ENCODE peak calls at places on chromosomes 12 and 14, in six cellular contexts. Z, X, L, K, S and U are unnamed samples.

GRCh38 chr12:121917950-121918678 is at the start of gene CFAP251:
- DNase-seq in Z (peak), X (peak), L (peak), K (peak), S (peak), U (peak)

GRCh38 chr12:130391186-130391585 is 53.5 kb downstream of the PIWIL1 start:
- DNase-seq in Z (no peak), X (no peak), L (no peak), K (no peak), S (no peak), U (no peak)

GRCh38 chr14:95763875-95764274 is 50.0 kb upstream of the TCL1A start:
- DNase-seq in Z (no peak), X (no peak), L (no peak), K (no peak), S (no peak), U (no peak)

GRCh38 chr12:95114766-95115450 is 41.5 kb upstream of the NR2C1 start:
- DNase-seq in Z (no peak), X (peak), L (no peak), K (no peak), S (no peak), U (no peak)

GRCh38 chr12:79151956-79152355 is 287.4 kb downstream of the SYT1 start:
- DNase-seq in Z (no peak), X (peak), L (no peak), K (no peak), S (no peak), U (no peak)

GRCh38 chr12:54932691-54933090 is 51.9 kb downstream of the TESPA1 start:
- DNase-seq in Z (no peak), X (peak), L (no peak), K (no peak), S (no peak), U (no peak)

GRCh38 chr12:16347391-16348298 is at the start of gene MGST1:
- DNase-seq in Z (peak), X (peak), L (peak), K (no peak), S (peak), U (no peak)

GRCh38 chr12:92277795-92278194 is 132.1 kb upstream of the BTG1 start:
- DNase-seq in Z (no peak), X (no peak), L (no peak), K (no peak), S (no peak), U (no peak)

GRCh38 chr14:54572316-54572715 is 5.4 kb downstream of the SAMD4A start:
- DNase-seq in Z (no peak), X (no peak), L (no peak), K (no peak), S (peak), U (no peak)

GRCh38 chr12:6950401-6950801 is 755 bp upstream of the PTPN6 start:
- DNase-seq in Z (no peak), X (no peak), L (no peak), K (no peak), S (no peak), U (no peak)

GRCh38 chr14:52338282-52338681 is 24.2 kb downstream of the PTGER2 start:
- DNase-seq in Z (no peak), X (peak), L (no peak), K (no peak), S (no peak), U (no peak)

GRCh38 chr12:26092706-26093105 is 32.1 kb downstream of the BHLHE41 start:
- DNase-seq in Z (no peak), X (peak), L (no peak), K (no peak), S (no peak), U (no peak)

GRCh38 chr12:116372815-116373214 is 95.3 kb upstream of the MED13L start:
- DNase-seq in Z (no peak), X (peak), L (no peak), K (no peak), S (no peak), U (no peak)

GRCh38 chr12:57216014-57216891 is at the start of gene NXPH4:
- DNase-seq in Z (no peak), X (no peak), L (peak), K (peak), S (peak), U (no peak)

GRCh38 chr12:80101126-80101525 is 1.8 kb downstream of the OTOGL start:
- DNase-seq in Z (no peak), X (peak), L (no peak), K (no peak), S (no peak), U (no peak)

GRCh38 chr12:114685869-114686268 is 1.9 kb upstream of the TBX3 start:
- DNase-seq in Z (no peak), X (no peak), L (no peak), K (no peak), S (no peak), U (no peak)

GRCh38 chr12:55034218-55034617 is 14.4 kb downstream of the NEUROD4 start:
- DNase-seq in Z (no peak), X (no peak), L (no peak), K (no peak), S (no peak), U (no peak)

GRCh38 chr12:51959211-51959610 is 7.7 kb downstream of the ACVR1B start:
- DNase-seq in Z (no peak), X (no peak), L (peak), K (no peak), S (no peak), U (no peak)

GRCh38 chr12:26121841-26122680 is 2.8 kb downstream of the BHLHE41 start:
- DNase-seq in Z (peak), X (peak), L (no peak), K (peak), S (peak), U (no peak)

GRCh38 chr12:28331130-28331529 is 140.9 kb downstream of the CCDC91 start:
- DNase-seq in Z (no peak), X (peak), L (no peak), K (no peak), S (no peak), U (no peak)

GRCh38 chr14:59454131-59454530 is 11.0 kb downstream of the GPR135 start:
- DNase-seq in Z (no peak), X (peak), L (no peak), K (no peak), S (no peak), U (peak)

GRCh38 chr12:26135010-26135420 is 10.2 kb upstream of the BHLHE41 start:
- DNase-seq in Z (no peak), X (peak), L (peak), K (no peak), S (no peak), U (no peak)

GRCh38 chr12:128077211-128077916 is 189.6 kb upstream of the TMEM132C start:
- DNase-seq in Z (no peak), X (no peak), L (no peak), K (no peak), S (no peak), U (no peak)

GRCh38 chr12:77914089-77914488 is 83.4 kb downstream of the NAV3 start:
- DNase-seq in Z (no peak), X (no peak), L (no peak), K (no peak), S (no peak), U (no peak)

GRCh38 chr12:120235369-120236123 is 30.0 kb downstream of the PXN start:
- DNase-seq in Z (no peak), X (no peak), L (no peak), K (no peak), S (no peak), U (no peak)
- TF ChIP-seq CTCF in Z (peak), X (peak), L (no peak), K (no peak), S (no peak), U (peak)

DNA sequence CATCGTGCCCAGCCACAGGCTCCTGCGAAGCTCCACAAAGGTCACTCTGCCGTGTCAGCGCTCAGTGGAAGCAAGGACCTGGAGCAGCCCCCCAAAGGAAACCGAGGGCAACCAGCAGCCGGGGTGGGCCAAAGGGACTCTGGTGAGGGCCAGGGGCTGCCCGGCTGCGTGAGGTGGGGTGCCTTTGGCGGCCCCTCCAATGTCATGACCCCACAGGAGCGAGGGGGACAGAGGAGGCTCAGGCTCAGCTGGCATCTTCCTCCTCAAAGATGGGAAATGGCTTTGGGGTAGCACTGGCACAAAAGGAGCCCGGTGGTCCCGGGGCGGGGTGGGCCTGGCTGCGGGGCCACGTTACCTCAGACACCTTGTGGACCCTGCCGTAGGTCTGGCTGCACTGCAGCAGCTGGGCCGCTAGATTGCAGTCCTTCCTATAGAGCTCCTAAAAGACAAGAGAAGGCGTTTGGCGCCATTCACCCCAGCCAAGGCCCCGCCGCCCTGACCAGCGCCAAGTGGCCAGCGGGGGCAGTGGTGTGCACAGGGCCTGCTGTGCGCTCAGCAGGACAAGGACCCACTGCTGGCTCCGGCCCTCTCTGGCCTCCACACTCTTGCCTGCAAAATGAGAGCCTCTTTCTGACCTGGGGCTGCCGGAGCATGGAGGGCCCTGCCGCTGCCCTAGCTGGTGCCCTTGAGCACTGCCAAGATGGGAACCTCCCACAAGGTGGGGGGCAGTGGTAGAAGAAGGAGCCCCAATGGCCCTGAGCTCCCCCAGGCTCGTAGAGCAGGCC is 46.9 kb downstream of the BEGAIN start:
- DNase-seq in Z (peak), X (no peak), L (no peak), K (no peak), S (no peak), U (no peak)
- TF ChIP-seq CTCF in Z (peak), X (no peak), L (no peak), K (no peak), S (no peak), U (peak)

GRCh38 chr14:89254201-89254919 is 162.7 kb downstream of the FOXN3 start:
- DNase-seq in Z (no peak), X (no peak), L (no peak), K (no peak), S (no peak), U (no peak)

GRCh38 chr14:89251066-89251465 is 166.0 kb downstream of the FOXN3 start:
- DNase-seq in Z (no peak), X (peak), L (no peak), K (no peak), S (no peak), U (no peak)

GRCh38 chr14:89255012-89255411 is 162.0 kb downstream of the FOXN3 start:
- DNase-seq in Z (no peak), X (no peak), L (no peak), K (no peak), S (no peak), U (no peak)

GRCh38 chr14:89255852-89256251 is 161.2 kb downstream of the FOXN3 start:
- DNase-seq in Z (no peak), X (no peak), L (no peak), K (no peak), S (no peak), U (no peak)

DNA sequence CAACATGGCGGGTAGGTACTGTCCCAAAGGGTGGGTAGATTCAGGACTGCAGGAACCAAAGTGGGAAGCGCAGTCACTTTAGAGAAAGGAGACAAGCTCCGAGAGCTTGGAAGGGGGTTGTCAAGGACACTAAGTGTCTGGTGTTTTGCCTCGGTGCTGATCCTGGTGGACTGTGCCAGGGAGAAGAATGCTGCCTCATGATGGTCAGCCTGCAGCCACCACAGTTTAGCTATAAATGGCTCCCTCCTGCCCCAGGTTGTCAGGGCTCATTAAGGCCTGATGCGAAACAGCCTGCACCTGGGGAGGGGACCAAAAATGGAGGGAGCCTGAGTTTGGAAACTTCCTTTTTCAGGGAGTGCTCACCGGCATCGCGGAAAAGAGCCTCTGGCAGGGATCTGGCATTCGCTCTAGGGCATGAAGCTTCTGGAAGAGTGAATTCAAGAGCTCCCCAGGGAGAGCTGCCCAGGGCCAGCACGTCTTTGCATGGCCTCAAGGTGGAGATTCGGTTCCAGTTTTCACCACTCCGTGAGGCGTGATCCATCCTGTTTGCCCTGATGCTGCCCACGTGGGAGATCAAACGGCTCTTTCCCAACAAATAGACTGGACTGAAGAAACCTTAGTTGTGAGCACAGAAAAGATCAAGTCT is 164.0 kb downstream of the FOXN3 start:
- DNase-seq in Z (no peak), X (no peak), L (no peak), K (no peak), S (no peak), U (no peak)
- TF ChIP-seq CTCF in Z (no peak), X (no peak), L (no peak), K (no peak), S (no peak), U (no peak)

GRCh38 chr14:65940056-65940735 is 527.7 kb downstream of the FUT8 start:
- DNase-seq in Z (peak), X (no peak), L (no peak), K (no peak), S (peak), U (no peak)
- TF ChIP-seq CTCF in Z (peak), X (no peak), L (no peak), K (no peak), S (no peak), U (no peak)

GRCh38 chr12:69500631-69501030 is 30.4 kb downstream of the FRS2 start:
- DNase-seq in Z (no peak), X (peak), L (no peak), K (no peak), S (no peak), U (no peak)

GRCh38 chr12:69502342-69503081 is 32.3 kb downstream of the FRS2 start:
- DNase-seq in Z (no peak), X (peak), L (no peak), K (no peak), S (no peak), U (no peak)

GRCh38 chr12:69497308-69498026 is 27.3 kb downstream of the FRS2 start:
- DNase-seq in Z (no peak), X (peak), L (no peak), K (no peak), S (peak), U (no peak)

GRCh38 chr12:69501154-69501895 is 31.1 kb downstream of the FRS2 start:
- DNase-seq in Z (no peak), X (peak), L (no peak), K (no peak), S (no peak), U (no peak)
- TF ChIP-seq CTCF in Z (no peak), X (no peak), L (no peak), K (no peak), S (no peak), U (no peak)

GRCh38 chr12:89796798-89797382 is 88.3 kb upstream of the ATP2B1 start:
- DNase-seq in Z (no peak), X (no peak), L (no peak), K (no peak), S (no peak), U (no peak)

GRCh38 chr12:89799316-89799715 is 90.7 kb upstream of the ATP2B1 start:
- DNase-seq in Z (no peak), X (no peak), L (no peak), K (no peak), S (no peak), U (no peak)

GRCh38 chr12:89797436-89797835 is 88.8 kb upstream of the ATP2B1 start:
- DNase-seq in Z (no peak), X (no peak), L (no peak), K (no peak), S (no peak), U (no peak)

GRCh38 chr12:89801284-89801683 is 92.6 kb upstream of the ATP2B1 start:
- DNase-seq in Z (no peak), X (no peak), L (no peak), K (no peak), S (no peak), U (no peak)

DNA sequence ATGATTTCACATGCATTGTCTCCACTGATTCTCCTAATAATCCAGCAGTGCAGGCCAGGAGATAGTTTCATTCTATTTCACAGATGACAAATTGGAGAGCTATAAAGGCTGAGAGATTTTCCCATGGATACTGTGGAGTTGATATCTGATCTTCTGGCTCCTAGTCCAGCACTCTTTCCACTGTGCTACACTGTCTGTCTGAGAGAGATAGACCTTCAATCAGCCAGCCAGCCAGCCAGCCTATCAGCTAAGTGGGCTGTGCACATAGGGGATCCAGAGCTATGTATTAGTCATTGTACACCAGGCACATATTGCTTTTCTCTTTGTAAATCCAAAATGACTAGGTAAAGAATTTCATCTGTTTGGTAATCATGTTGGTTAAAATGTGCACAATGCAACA is 91.8 kb upstream of the ATP2B1 start:
- DNase-seq in Z (no peak), X (no peak), L (no peak), K (no peak), S (no peak), U (no peak)
- TF ChIP-seq CTCF in Z (no peak), X (no peak), L (no peak), K (no peak), S (no peak), U (no peak)

GRCh38 chr12:66944365-66944764 is 265.5 kb upstream of the GRIP1 start:
- DNase-seq in Z (no peak), X (no peak), L (no peak), K (no peak), S (no peak), U (no peak)
- TF ChIP-seq CTCF in Z (no peak), X (no peak), L (no peak), K (no peak), S (no peak), U (no peak)

DNA sequence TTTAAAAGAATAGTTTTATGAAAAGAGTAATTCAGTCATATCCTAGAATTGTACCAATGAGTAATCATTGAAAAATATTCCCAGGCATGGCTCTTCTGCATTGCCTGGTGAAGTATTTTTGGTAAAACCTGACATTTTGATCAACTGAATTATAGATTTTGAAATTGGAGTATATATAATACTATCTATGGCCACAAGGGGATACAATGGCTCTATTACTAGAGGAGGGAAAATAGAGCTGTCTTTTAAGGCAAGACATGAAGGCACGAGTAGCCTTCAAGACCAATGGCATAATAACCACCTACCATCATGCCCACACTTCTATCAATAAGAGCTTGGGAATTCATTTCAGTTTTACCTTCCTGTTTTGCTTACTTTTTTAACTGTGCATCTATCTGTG is 1241.4 kb upstream of the TMEM132C start:
- DNase-seq in Z (no peak), X (no peak), L (no peak), K (no peak), S (no peak), U (no peak)
- TF ChIP-seq CTCF in Z (peak), X (no peak), L (no peak), K (no peak), S (no peak), U (no peak)